ENCODE peak calls at places on chromosomes 3 and 15, in eight cellular contexts. O, I, E, F, K, R, Z and Q are unnamed samples.

GRCh38 chr3:105688821-105689220 is 180.0 kb downstream of the CBLB start:
- DNase-seq in E (no peak), K (no peak), O (no peak), I (no peak), R (peak), Z (no peak), F (no peak), Q (no peak)

GRCh38 chr3:24271228-24271627 is 223.4 kb downstream of the THRB start:
- DNase-seq in Z (no peak), I (no peak), E (no peak), K (no peak), R (no peak), F (no peak), O (no peak), Q (no peak)

GRCh38 chr3:128392812-128393544 is 73.7 kb downstream of the DNAJB8 start:
- DNase-seq in E (no peak), O (no peak), F (no peak), R (no peak), Z (no peak), I (peak), K (no peak), Q (no peak)

GRCh38 chr15:89662893-89663673 is 7.8 kb upstream of the KIF7 start:
- DNase-seq in O (peak), F (peak), R (no peak), E (no peak), I (no peak), Z (no peak), K (no peak), Q (peak)

GRCh38 chr3:14543446-14543845 is 3.3 kb upstream of the GRIP2 start:
- DNase-seq in O (no peak), E (no peak), Z (no peak), I (peak), K (no peak), R (no peak), F (no peak), Q (no peak)

GRCh38 chr3:26438981-26439884 is 183.3 kb upstream of the LRRC3B start:
- DNase-seq in E (no peak), F (no peak), I (no peak), O (no peak), R (no peak), K (no peak), Z (no peak), Q (no peak)

GRCh38 chr3:10365791-10366190 is 44.9 kb upstream of the SEC13 start:
- DNase-seq in K (no peak), Z (no peak), E (no peak), R (no peak), I (no peak), F (no peak), O (peak), Q (no peak)

GRCh38 chr3:40829876-40830275 is 305.1 kb downstream of the ZNF621 start:
- DNase-seq in E (no peak), Z (no peak), O (no peak), I (no peak), K (no peak), R (no peak), F (no peak), Q (no peak)

GRCh38 chr15:51133140-51133630 is 38.5 kb upstream of the TNFAIP8L3 start:
- DNase-seq in Z (no peak), E (no peak), I (no peak), R (no peak), F (no peak), K (no peak), O (no peak), Q (no peak)

GRCh38 chr3:30984855-30985793 is 90.7 kb upstream of the GADL1 start:
- DNase-seq in F (no peak), K (no peak), Z (no peak), O (peak), I (no peak), E (no peak), R (no peak), Q (no peak)

GRCh38 chr3:71103430-71103881 is 480.1 kb downstream of the FOXP1 start:
- DNase-seq in E (no peak), O (peak), F (no peak), K (peak), I (peak), R (no peak), Z (peak), Q (no peak)

GRCh38 chr3:175646865-175647264 is 787.7 kb downstream of the NAALADL2 start:
- DNase-seq in F (no peak), Z (no peak), K (no peak), I (no peak), O (no peak), R (no peak), E (no peak), Q (no peak)

GRCh38 chr3:193883551-193883950 is 252.4 kb upstream of the HES1 start:
- DNase-seq in R (no peak), K (no peak), F (no peak), O (peak), I (no peak), Z (no peak), E (no peak), Q (no peak)

GRCh38 chr3:129121016-129121791 is 400 bp downstream of the RAB43 start:
- DNase-seq in E (no peak), I (peak), Z (no peak), R (no peak), O (peak), F (no peak), K (no peak), Q (no peak)

GRCh38 chr3:112004664-112005063 is 5.9 kb downstream of the TAGLN3 start:
- DNase-seq in O (no peak), Z (no peak), R (no peak), E (no peak), F (no peak), K (no peak), I (no peak), Q (no peak)

DNA sequence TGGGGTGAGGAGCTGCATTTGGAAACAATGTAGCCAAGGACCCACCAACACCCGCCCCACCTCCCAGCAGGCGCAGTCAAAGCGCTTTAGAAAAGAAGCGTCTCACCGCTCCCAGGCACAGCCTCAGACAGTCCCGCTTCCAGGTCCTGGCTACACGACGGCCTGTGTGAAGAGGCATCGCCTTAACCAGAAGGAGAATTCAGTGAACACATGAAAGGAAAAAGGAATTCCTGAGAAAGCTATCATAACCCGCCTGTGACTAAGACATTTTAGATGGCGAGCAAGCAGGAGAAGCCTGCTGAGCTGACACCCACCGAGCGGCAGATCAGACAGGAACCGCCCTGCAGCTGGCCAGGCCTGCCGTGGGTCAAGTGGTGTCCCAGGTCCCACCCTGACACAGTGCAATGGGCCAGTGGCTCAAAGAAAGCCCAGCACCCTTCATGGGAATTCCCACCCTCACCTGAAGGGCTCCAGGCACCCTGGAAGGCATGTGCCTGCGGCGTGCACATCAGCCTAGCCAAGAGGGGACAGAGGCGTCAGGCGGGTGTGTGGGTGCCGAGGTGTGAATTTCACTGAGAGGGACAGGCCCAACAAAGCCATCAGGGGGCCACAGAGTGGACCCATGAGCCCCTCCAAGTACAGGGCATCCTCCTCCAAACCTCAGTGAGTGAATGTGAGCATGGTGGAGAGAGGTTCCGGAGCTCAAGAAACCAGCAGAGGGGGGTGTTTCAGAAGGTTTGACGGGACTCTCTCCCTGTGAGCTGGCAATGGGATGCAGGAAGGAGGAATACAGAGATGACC is 144.8 kb downstream of the NSMCE3 start:
- DNase-seq in R (no peak), E (no peak), I (no peak), Z (no peak), O (no peak), K (no peak), F (no peak), Q (no peak)
- TF ChIP-seq CTCF in R (no peak), E (no peak), I (no peak), Z (no peak), O (no peak), K (no peak), F (no peak), Q (no peak)

GRCh38 chr15:26294062-26294689 is 431.0 kb upstream of the ATP10A start:
- DNase-seq in E (no peak), K (no peak), R (no peak), I (no peak), O (no peak), Z (no peak), F (no peak), Q (no peak)
- TF ChIP-seq CTCF in E (no peak), K (no peak), R (no peak), I (no peak), O (no peak), Z (no peak), F (no peak), Q (no peak)

GRCh38 chr3:29759443-29760033 is 478.7 kb downstream of the RBMS3 start:
- DNase-seq in I (no peak), R (no peak), Z (no peak), F (no peak), O (peak), E (no peak), K (no peak), Q (no peak)

GRCh38 chr3:29764059-29764458 is 483.2 kb downstream of the RBMS3 start:
- DNase-seq in K (no peak), E (no peak), Z (no peak), F (no peak), I (no peak), R (no peak), O (peak), Q (no peak)

GRCh38 chr3:29759021-29759359 is 478.1 kb downstream of the RBMS3 start:
- DNase-seq in E (no peak), R (no peak), O (no peak), F (no peak), I (no peak), Z (no peak), K (no peak), Q (no peak)

GRCh38 chr3:29763115-29763514 is 482.2 kb downstream of the RBMS3 start:
- DNase-seq in R (no peak), I (no peak), E (no peak), Z (no peak), O (no peak), K (no peak), F (no peak), Q (no peak)

GRCh38 chr3:29764603-29765254 is 483.9 kb downstream of the RBMS3 start:
- DNase-seq in Z (peak), F (no peak), E (no peak), O (peak), I (no peak), R (peak), K (no peak), Q (no peak)
- TF ChIP-seq CTCF in Z (peak), F (peak), E (no peak), O (peak), I (peak), R (peak), K (peak), Q (no peak)

DNA sequence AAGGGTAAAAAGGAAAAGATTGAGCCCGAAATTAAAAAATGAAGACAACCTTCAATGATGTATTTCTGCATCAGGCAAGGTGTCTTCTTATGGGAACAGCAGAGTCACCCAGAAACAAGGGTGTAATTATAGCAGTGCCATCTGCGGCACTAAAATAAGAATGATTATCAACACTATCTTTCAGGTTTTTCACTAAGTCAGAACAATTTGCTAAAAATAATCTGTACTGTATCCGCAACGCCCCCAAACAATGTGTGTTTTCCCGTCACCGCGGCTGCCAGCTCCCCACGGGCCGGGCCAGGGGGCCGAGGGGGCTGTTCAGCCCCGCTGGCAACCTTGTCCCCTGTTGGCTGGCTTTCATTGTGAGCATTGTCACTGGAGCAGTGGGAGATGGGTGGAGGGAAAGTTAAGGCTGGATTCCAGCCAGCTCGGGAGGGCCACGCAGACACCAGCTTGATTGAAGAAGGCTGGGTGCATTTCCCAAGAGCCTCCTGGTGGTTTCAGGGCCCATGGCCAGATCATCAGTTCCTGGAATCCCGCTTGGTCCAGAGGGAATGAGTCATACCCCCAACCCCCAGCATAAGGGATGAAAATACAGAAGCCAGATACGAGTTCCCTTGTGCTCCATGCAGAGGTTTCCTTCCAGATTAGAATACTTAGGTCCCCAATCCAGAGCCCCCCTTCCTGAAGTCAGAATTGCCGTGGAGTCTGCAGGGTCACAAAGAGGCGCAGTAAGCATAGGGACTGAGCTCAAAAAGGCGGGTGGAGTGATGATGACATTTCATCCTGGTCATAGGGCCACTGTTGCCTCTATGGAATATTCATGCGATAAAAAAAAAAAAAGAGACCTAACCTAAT is 90.2 kb upstream of the KLF13 start:
- DNase-seq in Z (peak), F (peak), O (peak), R (peak), K (peak), I (no peak), E (no peak), Q (no peak)
- TF ChIP-seq CTCF in Z (peak), F (no peak), O (no peak), R (no peak), K (no peak), I (no peak), E (no peak), Q (no peak)

GRCh38 chr15:39873978-39874377 is 46.1 kb downstream of the GPR176 start:
- DNase-seq in O (no peak), K (no peak), E (no peak), F (no peak), I (no peak), R (no peak), Z (no peak), Q (no peak)

GRCh38 chr15:39878401-39878775 is 41.7 kb downstream of the GPR176 start:
- DNase-seq in O (peak), I (no peak), K (no peak), R (no peak), Z (no peak), E (no peak), F (no peak), Q (no peak)

GRCh38 chr15:39869251-39869650 is 50.8 kb downstream of the GPR176 start:
- DNase-seq in R (no peak), I (no peak), E (no peak), Z (no peak), O (no peak), F (no peak), K (no peak), Q (no peak)

GRCh38 chr15:39869858-39870515 is 50.1 kb downstream of the GPR176 start:
- DNase-seq in E (no peak), I (no peak), F (no peak), Z (no peak), R (no peak), O (peak), K (no peak), Q (no peak)

DNA sequence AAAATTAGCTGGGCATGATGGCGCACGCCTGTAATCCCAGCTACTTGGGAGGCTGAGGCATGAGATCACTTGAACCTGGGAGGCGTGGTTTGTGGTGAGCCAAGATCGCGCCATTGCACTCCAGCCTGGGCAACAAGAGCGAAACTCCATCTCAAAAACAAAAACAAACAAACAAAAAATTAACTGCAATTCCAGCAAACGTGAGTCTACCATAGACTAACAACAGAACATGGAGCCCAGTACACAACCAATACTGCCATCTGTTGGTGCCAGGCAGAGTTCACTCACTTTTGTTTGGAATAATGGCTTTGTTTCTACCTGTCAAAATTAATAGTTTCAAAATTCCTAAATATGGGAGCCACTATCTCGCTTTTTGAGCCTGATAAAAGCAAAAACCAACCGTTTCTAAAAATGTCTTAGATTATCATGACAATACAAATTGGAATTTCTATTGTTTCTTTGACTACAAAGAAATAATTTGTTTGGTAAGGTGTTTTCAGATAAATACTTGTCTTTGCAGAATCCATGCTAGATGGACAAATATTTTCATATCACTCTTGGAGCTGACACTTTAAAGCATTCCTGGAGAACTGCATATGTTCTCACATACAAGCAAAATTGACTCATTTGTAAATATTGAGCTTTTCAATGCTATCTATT is 45.0 kb downstream of the GPR176 start:
- DNase-seq in E (no peak), Z (no peak), I (no peak), K (no peak), O (peak), R (peak), F (no peak), Q (peak)
- TF ChIP-seq CTCF in E (peak), Z (peak), I (peak), K (peak), O (peak), R (peak), F (peak), Q (peak)

DNA sequence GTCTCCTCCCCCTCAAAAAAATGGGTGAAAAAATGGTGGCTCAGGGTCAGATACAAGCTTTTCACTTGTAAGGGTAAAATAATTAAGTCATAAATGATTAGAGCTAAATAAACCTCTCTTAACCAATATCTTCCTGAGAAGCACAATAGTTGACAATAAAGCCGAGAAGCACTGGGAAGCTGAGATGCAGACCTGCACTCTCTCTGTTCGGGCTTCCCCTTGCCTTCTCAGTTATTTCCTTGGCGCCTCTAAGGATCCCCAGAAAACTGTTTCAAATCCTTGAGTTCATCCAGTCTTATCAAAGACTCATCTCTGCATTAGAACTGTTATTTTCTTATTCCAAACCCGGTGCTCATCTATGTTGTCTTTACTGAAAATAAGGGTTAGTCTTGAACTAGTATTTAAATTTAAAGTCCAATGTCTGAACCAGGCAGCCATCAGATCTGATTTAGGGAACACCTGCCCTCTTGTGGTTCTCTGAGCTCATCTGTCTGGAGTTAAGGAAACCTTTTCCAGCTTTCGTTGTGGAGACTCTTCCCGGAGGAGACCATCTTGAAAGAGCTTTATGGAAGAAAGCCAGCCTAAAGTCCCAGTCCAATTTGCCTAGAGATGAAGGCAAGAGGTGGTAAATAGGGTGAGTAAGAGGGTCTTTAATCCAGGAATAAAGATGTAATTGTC is 256.4 kb upstream of the MCTP2 start:
- DNase-seq in I (no peak), Z (no peak), E (no peak), O (peak), F (no peak), R (peak), K (no peak), Q (peak)
- TF ChIP-seq CTCF in I (peak), Z (peak), E (no peak), O (peak), F (peak), R (no peak), K (peak), Q (no peak)